ENCODE peak calls at places on chromosomes 5 and 9, in six cellular contexts. One of them, this sample, is unnamed.

GRCh38 chr9:35277649-35278359 is 116.0 kb downstream of the UNC13B start:
- DNase-seq in NCI-H510A treated with DMSO at 0.1 percent for 48 hours: no peak
- DNase-seq in HL-60: no peak
- DNase-seq in psoas muscle: no peak
- DNase-seq in aorta: no peak
- DNase-seq in NCI-H1930: no peak
- DNase-seq in this sample: no peak

GRCh38 chr5:68344447-68345111 is 129.0 kb downstream of the PIK3R1 start:
- DNase-seq in NCI-H1930: no peak
- DNase-seq in psoas muscle: no peak
- DNase-seq in aorta: no peak
- DNase-seq in NCI-H510A treated with DMSO at 0.1 percent for 48 hours: peak; percentile 62
- DNase-seq in HL-60: no peak
- DNase-seq in this sample: no peak

GRCh38 chr5:126780165-126780827 is 3.4 kb downstream of the LMNB1 start:
- DNase-seq in psoas muscle: no peak
- DNase-seq in HL-60: no peak
- DNase-seq in NCI-H510A treated with DMSO at 0.1 percent for 48 hours: peak; percentile 18
- DNase-seq in NCI-H1930: no peak
- DNase-seq in aorta: no peak
- DNase-seq in this sample: no peak

GRCh38 chr5:27144456-27144855 is 106.1 kb upstream of the CDH9 start:
- DNase-seq in psoas muscle: no peak
- DNase-seq in NCI-H1930: no peak
- DNase-seq in HL-60: no peak
- DNase-seq in NCI-H510A treated with DMSO at 0.1 percent for 48 hours: no peak
- DNase-seq in aorta: no peak
- DNase-seq in this sample: no peak

GRCh38 chr5:126098330-126099017 is 324.7 kb upstream of the GRAMD2B start:
- DNase-seq in NCI-H1930: no peak
- DNase-seq in HL-60: no peak
- DNase-seq in psoas muscle: no peak
- DNase-seq in NCI-H510A treated with DMSO at 0.1 percent for 48 hours: no peak
- DNase-seq in aorta: no peak
- DNase-seq in this sample: no peak

GRCh38 chr5:144028058-144028457 is 142.4 kb downstream of the YIPF5 start:
- DNase-seq in aorta: no peak
- DNase-seq in NCI-H1930: no peak
- DNase-seq in NCI-H510A treated with DMSO at 0.1 percent for 48 hours: peak; percentile 39
- DNase-seq in HL-60: no peak
- DNase-seq in psoas muscle: no peak
- DNase-seq in this sample: no peak

GRCh38 chr9:7186175-7186574 is 428.4 kb downstream of the KDM4C start:
- DNase-seq in NCI-H510A treated with DMSO at 0.1 percent for 48 hours: no peak
- DNase-seq in psoas muscle: no peak
- DNase-seq in HL-60: peak; percentile 13
- DNase-seq in aorta: no peak
- DNase-seq in NCI-H1930: no peak
- DNase-seq in this sample: no peak

GRCh38 chr9:95171596-95171995 is 145.9 kb downstream of the FANCC start:
- DNase-seq in psoas muscle: no peak
- DNase-seq in NCI-H510A treated with DMSO at 0.1 percent for 48 hours: peak; percentile 10
- DNase-seq in HL-60: no peak
- DNase-seq in NCI-H1930: no peak
- DNase-seq in aorta: no peak
- DNase-seq in this sample: no peak

GRCh38 chr9:134607971-134608370 is 33.6 kb upstream of the COL5A1 start:
- DNase-seq in HL-60: no peak
- DNase-seq in psoas muscle: no peak
- DNase-seq in NCI-H510A treated with DMSO at 0.1 percent for 48 hours: no peak
- DNase-seq in aorta: peak; percentile 11
- DNase-seq in NCI-H1930: no peak
- DNase-seq in this sample: no peak

GRCh38 chr5:34474573-34475021 is 181.5 kb upstream of the RAI14 start:
- DNase-seq in psoas muscle: no peak
- DNase-seq in aorta: no peak
- DNase-seq in NCI-H510A treated with DMSO at 0.1 percent for 48 hours: peak; percentile 94
- DNase-seq in HL-60: no peak
- DNase-seq in NCI-H1930: peak; percentile 34
- DNase-seq in this sample: no peak

GRCh38 chr9:130639866-130640555 is 24.4 kb upstream of the PRDM12 start:
- DNase-seq in HL-60: no peak
- DNase-seq in NCI-H1930: no peak
- DNase-seq in NCI-H510A treated with DMSO at 0.1 percent for 48 hours: no peak
- DNase-seq in aorta: peak; percentile 35
- DNase-seq in psoas muscle: peak; percentile 35
- DNase-seq in this sample: no peak

GRCh38 chr5:137296213-137296702 is 202.9 kb downstream of the SPOCK1 start:
- DNase-seq in HL-60: no peak
- DNase-seq in aorta: no peak
- DNase-seq in NCI-H1930: no peak
- DNase-seq in NCI-H510A treated with DMSO at 0.1 percent for 48 hours: peak; percentile 88
- DNase-seq in psoas muscle: no peak
- DNase-seq in this sample: peak; percentile 29

GRCh38 chr5:98455660-98456059 is 317.8 kb upstream of the RGMB start:
- DNase-seq in aorta: no peak
- DNase-seq in HL-60: no peak
- DNase-seq in NCI-H510A treated with DMSO at 0.1 percent for 48 hours: no peak
- DNase-seq in NCI-H1930: no peak
- DNase-seq in psoas muscle: no peak
- DNase-seq in this sample: no peak

GRCh38 chr9:126545116-126545515 is 68.6 kb upstream of the LMX1B start:
- DNase-seq in aorta: no peak
- DNase-seq in psoas muscle: no peak
- DNase-seq in HL-60: no peak
- DNase-seq in NCI-H1930: no peak
- DNase-seq in NCI-H510A treated with DMSO at 0.1 percent for 48 hours: no peak
- DNase-seq in this sample: no peak

GRCh38 chr5:3619584-3619983 is 24.0 kb downstream of the IRX1 start:
- DNase-seq in aorta: no peak
- DNase-seq in HL-60: no peak
- DNase-seq in psoas muscle: no peak
- DNase-seq in NCI-H510A treated with DMSO at 0.1 percent for 48 hours: no peak
- DNase-seq in NCI-H1930: no peak
- DNase-seq in this sample: no peak

GRCh38 chr9:35616681-35617459 is 1.3 kb downstream of the CD72 start:
- DNase-seq in NCI-H1930: no peak
- DNase-seq in HL-60: peak; percentile 73
- DNase-seq in NCI-H510A treated with DMSO at 0.1 percent for 48 hours: peak; percentile 35
- DNase-seq in aorta: peak; percentile 90
- DNase-seq in psoas muscle: peak; percentile 84
- DNase-seq in this sample: no peak

GRCh38 chr5:142881727-142882126 is 111.5 kb downstream of the ARHGAP26 start:
- DNase-seq in HL-60: no peak
- DNase-seq in aorta: no peak
- DNase-seq in NCI-H510A treated with DMSO at 0.1 percent for 48 hours: no peak
- DNase-seq in NCI-H1930: no peak
- DNase-seq in psoas muscle: no peak
- DNase-seq in this sample: no peak

GRCh38 chr5:16570121-16570815 is 46.5 kb downstream of the RETREG1 start:
- DNase-seq in NCI-H510A treated with DMSO at 0.1 percent for 48 hours: no peak
- DNase-seq in NCI-H1930: no peak
- DNase-seq in aorta: no peak
- DNase-seq in psoas muscle: no peak
- DNase-seq in HL-60: no peak
- DNase-seq in this sample: no peak

GRCh38 chr9:108151161-108151586 is 661.6 kb upstream of the KLF4 start:
- DNase-seq in psoas muscle: peak; percentile 51
- DNase-seq in NCI-H510A treated with DMSO at 0.1 percent for 48 hours: no peak
- DNase-seq in aorta: no peak
- DNase-seq in HL-60: no peak
- DNase-seq in NCI-H1930: no peak
- DNase-seq in this sample: no peak

GRCh38 chr9:130041648-130042405 is 1.2 kb downstream of the FNBP1 start:
- DNase-seq in psoas muscle: peak; percentile 59
- DNase-seq in NCI-H510A treated with DMSO at 0.1 percent for 48 hours: no peak
- DNase-seq in HL-60: no peak
- DNase-seq in aorta: peak; percentile 59
- DNase-seq in NCI-H1930: no peak
- DNase-seq in this sample: no peak

GRCh38 chr5:72988769-72989168 is 32.9 kb downstream of the FCHO2 start:
- DNase-seq in HL-60: no peak
- DNase-seq in NCI-H1930: no peak
- DNase-seq in psoas muscle: no peak
- DNase-seq in NCI-H510A treated with DMSO at 0.1 percent for 48 hours: no peak
- DNase-seq in aorta: no peak
- DNase-seq in this sample: no peak

GRCh38 chr5:115351356-115352195 is 55.1 kb upstream of the CCDC112 start:
- DNase-seq in psoas muscle: no peak
- DNase-seq in NCI-H1930: no peak
- DNase-seq in HL-60: no peak
- DNase-seq in aorta: no peak
- DNase-seq in NCI-H510A treated with DMSO at 0.1 percent for 48 hours: no peak
- DNase-seq in this sample: no peak

GRCh38 chr9:128372188-128372641 is 1.0 kb downstream of the URM1 start:
- DNase-seq in psoas muscle: no peak
- DNase-seq in HL-60: no peak
- DNase-seq in NCI-H1930: no peak
- DNase-seq in aorta: no peak
- DNase-seq in NCI-H510A treated with DMSO at 0.1 percent for 48 hours: no peak
- DNase-seq in this sample: no peak

GRCh38 chr5:32193591-32193990 is 19.5 kb upstream of the GOLPH3 start:
- DNase-seq in NCI-H510A treated with DMSO at 0.1 percent for 48 hours: peak; percentile 97
- DNase-seq in psoas muscle: peak; percentile 74
- DNase-seq in aorta: peak; percentile 94
- DNase-seq in HL-60: no peak
- DNase-seq in NCI-H1930: peak; percentile 58
- DNase-seq in this sample: peak; percentile 95

GRCh38 chr9:35859310-35859994 is 10.7 kb downstream of the OR13J1 start:
- DNase-seq in aorta: no peak
- DNase-seq in NCI-H1930: no peak
- DNase-seq in psoas muscle: peak; percentile 74
- DNase-seq in NCI-H510A treated with DMSO at 0.1 percent for 48 hours: no peak
- DNase-seq in HL-60: no peak
- DNase-seq in this sample: no peak

GRCh38 chr9:74497750-74498615 is 848 bp downstream of the RORB start:
- DNase-seq in NCI-H510A treated with DMSO at 0.1 percent for 48 hours: no peak
- DNase-seq in aorta: peak; percentile 49
- DNase-seq in psoas muscle: peak; percentile 41
- DNase-seq in NCI-H1930: no peak
- DNase-seq in HL-60: no peak
- DNase-seq in this sample: no peak

GRCh38 chr5:135452366-135453030 is 347 bp upstream of the TIFAB start:
- DNase-seq in psoas muscle: no peak
- DNase-seq in NCI-H1930: no peak
- DNase-seq in HL-60: no peak
- DNase-seq in aorta: no peak
- DNase-seq in NCI-H510A treated with DMSO at 0.1 percent for 48 hours: no peak
- DNase-seq in this sample: no peak

GRCh38 chr9:129637673-129638439 is 4.1 kb downstream of the ASB6 start:
- DNase-seq in HL-60: no peak
- DNase-seq in psoas muscle: no peak
- DNase-seq in NCI-H510A treated with DMSO at 0.1 percent for 48 hours: no peak
- DNase-seq in NCI-H1930: no peak
- DNase-seq in aorta: no peak
- DNase-seq in this sample: no peak

GRCh38 chr9:132547052-132547431 is 35.4 kb upstream of the BARHL1 start:
- DNase-seq in NCI-H1930: no peak
- DNase-seq in psoas muscle: peak; percentile 27
- DNase-seq in HL-60: no peak
- DNase-seq in aorta: no peak
- DNase-seq in NCI-H510A treated with DMSO at 0.1 percent for 48 hours: no peak
- DNase-seq in this sample: no peak

GRCh38 chr5:158139161-158139560 is 280.2 kb upstream of the CLINT1 start:
- DNase-seq in psoas muscle: no peak
- DNase-seq in HL-60: no peak
- DNase-seq in NCI-H1930: no peak
- DNase-seq in NCI-H510A treated with DMSO at 0.1 percent for 48 hours: no peak
- DNase-seq in aorta: no peak
- DNase-seq in this sample: no peak

GRCh38 chr5:126683912-126684311 is 83.2 kb downstream of the PHAX start:
- DNase-seq in NCI-H1930: no peak
- DNase-seq in HL-60: no peak
- DNase-seq in aorta: no peak
- DNase-seq in NCI-H510A treated with DMSO at 0.1 percent for 48 hours: no peak
- DNase-seq in psoas muscle: no peak
- DNase-seq in this sample: no peak

GRCh38 chr9:90821697-90822096 is 20.1 kb downstream of the SYK start:
- DNase-seq in aorta: no peak
- DNase-seq in NCI-H510A treated with DMSO at 0.1 percent for 48 hours: no peak
- DNase-seq in NCI-H1930: no peak
- DNase-seq in psoas muscle: no peak
- DNase-seq in HL-60: no peak
- DNase-seq in this sample: no peak